ENCODE peak calls at places on chromosomes 6 and 20, in four cellular contexts. U is mesendoderm, V is SK-N-SH, A is left ventricle myocardium inferior. O is an unnamed sample.

GRCh38 chr6:26048590-26048989 is 38.6 kb upstream of the HFE start:
- DNase-seq in A (no peak), U (no peak), V (no peak), O (no peak)

GRCh38 chr20:32536861-32537656 is 48.1 kb downstream of the NOL4L start:
- DNase-seq in U (no peak), V (peak; percentile 59), A (no peak), O (no peak)

GRCh38 chr6:111487656-111488055 is 4.6 kb upstream of the REV3L start:
- DNase-seq in U (no peak), A (no peak), V (no peak), O (no peak)

GRCh38 chr6:118252474-118252873 is 295.6 kb upstream of the PLN start:
- DNase-seq in V (no peak), U (no peak), A (no peak), O (peak; percentile 13)

GRCh38 chr6:12222405-12223366 is 67.5 kb upstream of the EDN1 start:
- DNase-seq in U (peak; percentile 51), V (no peak), A (no peak), O (no peak)

GRCh38 chr6:6600865-6601264 is 12.3 kb downstream of the LY86 start:
- DNase-seq in V (no peak), U (no peak), A (no peak), O (no peak)

GRCh38 chr20:13147071-13147961 is 73.8 kb upstream of the ISM1 start:
- DNase-seq in U (peak; percentile 4), A (no peak), V (no peak), O (no peak)

GRCh38 chr20:62453186-62453808 is 22.5 kb downstream of the GATA5 start:
- DNase-seq in V (no peak), U (no peak), A (no peak), O (no peak)

GRCh38 chr20:2167122-2167521 is 65.5 kb downstream of the STK35 start:
- DNase-seq in A (no peak), U (no peak), V (no peak), O (no peak)

GRCh38 chr6:99424761-99425646 is at the start of gene PNISR:
- DNase-seq in V (peak; percentile 86), A (peak; percentile 74), U (peak; percentile 99), O (peak; percentile 93)

GRCh38 chr6:14804444-14805210 is 441.2 kb upstream of the JARID2 start:
- DNase-seq in V (peak; percentile 71), U (no peak), A (peak; percentile 89), O (peak; percentile 85)

GRCh38 chr6:76552268-76552667 is 479.8 kb upstream of the IMPG1 start:
- DNase-seq in U (no peak), V (no peak), A (no peak), O (no peak)

GRCh38 chr6:12422848-12423247 is 132.7 kb downstream of the EDN1 start:
- DNase-seq in U (no peak), A (no peak), V (no peak), O (no peak)

GRCh38 chr6:87794922-87795885 is 93.2 kb upstream of the AKIRIN2 start:
- DNase-seq in A (no peak), U (no peak), V (no peak), O (no peak)

GRCh38 chr20:14384411-14384810 is 47.0 kb upstream of the FLRT3 start:
- DNase-seq in V (no peak), U (no peak), A (no peak), O (peak; percentile 82)

GRCh38 chr20:21665687-21666446 is 39.6 kb upstream of the PAX1 start:
- DNase-seq in U (peak; percentile 16), A (no peak), V (no peak), O (no peak)

GRCh38 chr6:106117579-106117978 is 31.4 kb downstream of the PRDM1 start:
- DNase-seq in A (no peak), U (no peak), V (no peak), O (no peak)

GRCh38 chr6:70706491-70707123 is 38.9 kb downstream of the SMAP1 start:
- DNase-seq in A (no peak), V (peak; percentile 12), U (no peak), O (no peak)

GRCh38 chr20:48747840-48748416 is 79.9 kb downstream of the PREX1 start:
- DNase-seq in A (no peak), V (no peak), U (no peak), O (no peak)

GRCh38 chr6:110066091-110066490 is 88.0 kb downstream of the GPR6 start:
- DNase-seq in U (no peak), A (no peak), V (no peak), O (no peak)

GRCh38 chr6:150638765-150639164 is 39.1 kb downstream of the PLEKHG1 start:
- DNase-seq in U (no peak), V (no peak), A (no peak), O (no peak)
- H3K4me1 ChIP-seq in U (no peaks in the 10 kb centered on the region), V (no peaks in the 10 kb centered on the region), A (peaks cover 48% of the 10 kb centered on the region), O (no peaks in the 10 kb centered on the region)

DNA sequence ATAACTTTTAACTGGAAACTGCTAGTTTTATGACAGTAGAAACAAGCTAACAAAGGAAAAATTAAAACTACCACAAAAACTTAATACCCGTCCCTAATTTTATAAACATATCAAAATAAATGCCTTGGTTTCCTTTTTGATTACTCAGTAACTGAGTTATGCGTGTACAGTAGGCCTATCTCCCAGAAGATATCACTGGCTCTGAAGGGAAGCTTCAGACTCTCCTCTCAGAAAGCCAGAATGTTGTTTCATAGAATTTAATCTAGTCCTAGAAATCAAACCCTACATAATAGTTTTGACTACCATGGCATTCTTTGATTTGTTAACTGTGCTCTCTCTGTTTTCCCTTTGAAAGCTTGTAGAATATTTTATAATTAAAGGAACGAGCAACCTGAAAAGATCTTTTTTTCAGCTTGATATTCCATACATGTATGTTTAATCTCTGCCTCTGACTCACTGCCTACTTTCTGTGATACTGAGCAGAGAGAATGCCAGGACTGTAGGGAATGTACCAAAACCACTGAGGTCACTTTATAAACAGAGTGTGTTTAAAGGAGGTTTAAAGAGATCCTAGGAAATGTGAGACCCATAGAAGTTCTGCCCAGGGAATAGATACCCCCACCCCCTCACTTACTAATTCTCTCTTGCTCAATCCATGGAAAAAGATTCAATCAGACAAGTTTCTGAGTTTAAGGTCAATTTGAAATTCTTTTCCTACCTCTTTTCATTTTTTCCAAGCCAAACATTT is 311.5 kb downstream of the HDGFL1 start:
- DNase-seq in V (peak; percentile 11), U (peak; percentile 82), A (no peak), O (peak; percentile 77)
- H3K27ac ChIP-seq in V (peak overlapping the region; percentile 92), U (no peak overlapping the region), A (peak overlapping the region; percentile 66), O (peak overlapping the region; percentile 73)

GRCh38 chr6:137725949-137726348 is 141.1 kb upstream of the TNFAIP3 start:
- DNase-seq in V (no peak), A (no peak), U (no peak), O (no peak)

GRCh38 chr6:137729866-137730629 is 137.0 kb upstream of the TNFAIP3 start:
- DNase-seq in A (no peak), V (no peak), U (no peak), O (no peak)

GRCh38 chr6:137727206-137727605 is 139.9 kb upstream of the TNFAIP3 start:
- DNase-seq in U (no peak), A (no peak), V (no peak), O (no peak)

GRCh38 chr6:137731600-137731959 is 135.5 kb upstream of the TNFAIP3 start:
- DNase-seq in U (no peak), A (no peak), V (no peak), O (no peak)

DNA sequence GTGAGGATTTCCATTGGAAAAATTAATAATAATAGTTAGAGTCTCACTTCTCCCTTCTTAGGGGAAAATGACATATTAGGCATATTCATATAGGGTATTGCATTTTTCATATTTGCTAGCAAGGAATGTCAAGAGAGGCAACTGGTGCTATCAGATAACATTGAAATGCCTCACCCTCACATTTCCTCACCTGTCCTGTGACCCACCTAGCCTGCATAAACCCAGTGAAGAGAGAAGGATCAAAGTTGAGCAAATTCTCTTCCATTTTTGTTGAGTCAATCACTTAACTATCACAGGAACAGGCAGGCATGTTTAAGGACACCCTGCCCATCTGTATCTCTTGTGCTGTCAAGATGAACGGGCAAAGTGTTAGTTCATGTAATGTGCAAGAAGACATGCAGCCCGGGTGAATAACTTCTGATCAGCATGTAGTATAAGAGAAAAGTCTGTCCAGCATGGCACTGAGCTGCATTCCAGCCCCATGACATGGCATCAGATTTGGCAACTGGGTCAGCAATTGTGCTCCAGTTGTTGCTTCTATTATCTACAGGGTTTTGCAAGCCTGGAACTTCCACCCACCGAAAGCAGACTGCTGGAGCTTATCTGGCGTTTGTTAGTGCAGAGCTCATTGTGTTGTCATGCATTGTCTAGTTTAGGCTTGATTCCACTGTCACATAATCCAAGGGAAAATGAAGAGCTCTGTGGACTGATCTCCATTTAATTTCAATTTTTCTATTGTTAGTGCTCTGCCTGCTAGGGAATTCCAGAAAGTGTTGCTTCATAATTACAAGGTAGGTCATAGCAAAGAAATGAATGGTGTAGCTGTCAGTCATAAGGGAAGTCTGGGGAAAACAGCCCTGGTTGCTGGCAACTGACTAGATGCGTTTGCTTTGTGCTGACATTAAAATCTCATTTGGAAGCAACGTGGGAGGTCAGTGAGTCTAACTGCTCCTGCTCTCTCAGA is 138.4 kb upstream of the TNFAIP3 start:
- DNase-seq in A (peak; percentile 22), V (no peak), U (no peak), O (peak; percentile 61)
- H3K4me3 ChIP-seq in A (peak overlapping the region; percentile 18), V (no peak overlapping the region), U (no peak overlapping the region), O (no peak overlapping the region)

DNA sequence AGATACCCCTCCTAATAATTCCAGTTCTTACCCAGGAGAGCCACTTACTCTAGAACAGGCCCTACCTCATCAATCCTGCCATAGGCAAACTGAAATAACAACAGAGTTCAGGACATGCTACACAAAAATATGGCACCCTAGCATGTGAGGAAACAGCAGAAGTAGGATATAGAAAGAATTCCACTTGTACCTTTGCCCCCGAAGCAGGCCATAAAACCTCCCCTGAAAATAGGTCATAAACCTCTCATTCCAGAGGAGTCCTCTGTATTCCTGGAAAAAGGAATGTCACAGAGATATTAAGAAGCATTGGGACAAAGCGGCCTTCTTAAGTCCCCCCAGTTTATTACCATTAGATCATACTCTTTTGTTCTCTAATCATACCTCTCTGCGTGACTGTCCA is 504.3 kb upstream of the MARCKS start:
- DNase-seq in A (no peak), U (no peak), V (no peak), O (no peak)
- H3K4me1 ChIP-seq in A (peaks cover 25% of the 10 kb centered on the region), U (no peaks in the 10 kb centered on the region), V (peaks cover 8% of the 10 kb centered on the region), O (peaks cover 12% of the 10 kb centered on the region)

GRCh38 chr20:45774933-45775332 is 16.8 kb downstream of the WFDC3 start:
- DNase-seq in A (no peak), U (no peak), V (no peak), O (no peak)

GRCh38 chr20:45775411-45775810 is 16.3 kb downstream of the WFDC3 start:
- DNase-seq in A (no peak), V (no peak), U (no peak), O (no peak)

GRCh38 chr20:45768479-45768878 is 23.2 kb downstream of the WFDC3 start:
- DNase-seq in A (no peak), U (no peak), V (no peak), O (no peak)

GRCh38 chr20:45772693-45773092 is 19.0 kb downstream of the WFDC3 start:
- DNase-seq in U (no peak), A (no peak), V (no peak), O (no peak)

DNA sequence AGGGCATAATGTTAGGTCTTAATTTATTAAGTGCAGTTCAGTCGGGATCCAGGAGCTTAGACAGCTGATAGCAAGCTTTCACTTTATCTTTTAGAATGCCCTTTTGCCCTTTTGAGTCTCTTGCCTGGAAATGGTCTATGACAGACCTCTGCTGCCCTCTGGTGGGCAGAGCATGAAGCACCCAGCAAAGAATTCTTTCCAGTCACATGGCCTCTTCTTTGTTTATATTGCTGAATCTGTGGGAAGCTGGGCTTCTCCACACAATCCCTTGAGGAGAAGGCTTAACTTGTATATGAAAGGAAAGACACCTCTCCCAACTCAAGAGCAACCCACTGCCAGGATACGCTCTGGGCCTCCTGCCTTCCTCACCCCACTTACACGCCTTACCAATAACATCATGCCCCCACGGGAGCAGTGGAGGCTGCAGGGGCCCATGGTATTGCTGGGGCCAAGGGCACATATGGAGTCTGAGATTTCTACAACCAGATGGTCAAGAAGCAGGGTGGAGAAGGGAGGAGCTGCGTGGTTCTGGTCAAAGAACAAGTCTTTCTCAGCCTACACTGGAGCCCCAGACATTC is 20.4 kb downstream of the WFDC3 start:
- DNase-seq in A (peak; percentile 71), V (peak; percentile 70), U (peak; percentile 94), O (peak; percentile 79)
- H3K27ac ChIP-seq in A (peak overlapping the region; percentile 30), V (no peak overlapping the region), U (no peak overlapping the region), O (no peak overlapping the region)